ENCODE peak calls at places on chromosomes 3 and 15, in nine cellular contexts. W is hepatocyte; R is H4; F is stimulated activated CD8-positive, alpha-beta memory T cell treated with anti-CD3 and anti-CD28 coated beads, Interleukin-15, amount 100 ng/mL, for 24 hours; N is NCI-H1105 treated with DMSO at 0.1 percent for 48 hours; O is brain pericyte; U is activated CD4-positive, CD25-positive, alpha-beta regulatory T cell treated with anti-CD3 and anti-CD28 coated beads, Interleukin-2, amount 50 U/mL, for 72 hours; P is HT1080; Q is LoVo. X is an unnamed sample.

GRCh38 chr15:31373970-31374369 is 47.3 kb downstream of the KLF13 start:
- DNase-seq in W (no peak), R (no peak), F (no peak), N (no peak), O (no peak), U (no peak), P (no peak), Q (no peak), X (no peak)

GRCh38 chr15:45048784-45049631 is 26.0 kb downstream of the SORD start:
- DNase-seq in W (peak), R (no peak), F (no peak), N (no peak), O (no peak), U (no peak), P (no peak), Q (no peak), X (no peak)

GRCh38 chr15:81339321-81339720 is 15.4 kb upstream of the STARD5 start:
- DNase-seq in W (no peak), R (no peak), F (no peak), N (no peak), O (no peak), U (no peak), P (no peak), Q (no peak), X (no peak)

GRCh38 chr3:141286856-141287255 is 55.2 kb downstream of the PXYLP1 start:
- DNase-seq in W (no peak), R (no peak), F (no peak), N (no peak), O (no peak), U (no peak), P (no peak), Q (no peak), X (no peak)

GRCh38 chr15:77856718-77857346 is 220.7 kb downstream of the TBC1D2B start:
- DNase-seq in W (no peak), R (no peak), F (no peak), N (no peak), O (no peak), U (no peak), P (no peak), Q (no peak), X (no peak)

GRCh38 chr3:38117748-38118420 is 19.0 kb downstream of the ACAA1 start:
- DNase-seq in W (peak), R (peak), F (peak), N (peak), O (no peak), U (peak), P (peak), Q (peak), X (peak)

GRCh38 chr15:98524274-98524673 is 124.1 kb upstream of the IGF1R start:
- DNase-seq in W (no peak), R (no peak), F (no peak), N (no peak), O (no peak), U (no peak), P (no peak), Q (no peak), X (no peak)

GRCh38 chr3:197730200-197730599 is 6.5 kb downstream of the RUBCN start:
- DNase-seq in W (no peak), R (peak), F (no peak), N (peak), O (no peak), U (no peak), P (peak), Q (peak), X (peak)

GRCh38 chr3:186283651-186284445 is 78.2 kb downstream of the DGKG start:
- DNase-seq in W (no peak), R (no peak), F (no peak), N (no peak), O (no peak), U (no peak), P (peak), Q (no peak), X (no peak)

GRCh38 chr3:1082024-1082633 is 10.7 kb upstream of the CNTN6 start:
- DNase-seq in W (peak), R (peak), F (no peak), N (peak), O (no peak), U (no peak), P (peak), Q (peak), X (peak)

GRCh38 chr3:5021571-5022092 is 42.4 kb downstream of the BHLHE40 start:
- DNase-seq in W (no peak), R (peak), F (no peak), N (no peak), O (no peak), U (no peak), P (peak), Q (peak), X (no peak)

X was measured in RPMI8226.